ENCODE peak calls at places on chromosomes 12 and 14, in ten cellular contexts. V is RPMI7951, C is GM12865, N is nephron progenitor cell, G is NCI-H1694, E is NCI-H748 treated with DMSO at 0.1 percent for 48 hours, R is RCC 7860, F is germinal center, Z is NB4, J is iris pigment epithelial cell. L is an unnamed sample.

GRCh38 chr14:92491782-92492181 is 21.8 kb upstream of the RIN3 start:
- DNase-seq in V (no peak), C (no peak), N (no peak), G (no peak), E (no peak), R (no peak), F (no peak), Z (no peak), J (no peak), L (no peak)

GRCh38 chr12:2613674-2614073 is 181.1 kb upstream of the FKBP4 start:
- DNase-seq in V (peak), C (peak), N (no peak), G (no peak), E (no peak), R (peak), F (no peak), Z (peak), J (peak), L (no peak)

GRCh38 chr14:60777856-60778578 is 43.5 kb downstream of the MNAT1 start:
- DNase-seq in V (peak), C (no peak), N (no peak), G (no peak), E (no peak), R (peak), F (no peak), Z (no peak), J (peak), L (no peak)

GRCh38 chr12:2627343-2628191 is 167.2 kb upstream of the FKBP4 start:
- DNase-seq in V (no peak), C (no peak), N (no peak), G (no peak), E (no peak), R (no peak), F (no peak), Z (no peak), J (no peak), L (no peak)

GRCh38 chr12:114011711-114012110 is 45.6 kb upstream of the RBM19 start:
- DNase-seq in V (no peak), C (no peak), N (no peak), G (no peak), E (no peak), R (no peak), F (no peak), Z (no peak), J (no peak), L (no peak)

GRCh38 chr12:106205208-106206069 is 42.4 kb downstream of the CKAP4 start:
- DNase-seq in V (peak), C (peak), N (no peak), G (no peak), E (peak), R (peak), F (no peak), Z (peak), J (no peak), L (no peak)

GRCh38 chr14:96351986-96352385 is 11.2 kb downstream of the ATG2B start:
- DNase-seq in V (no peak), C (no peak), N (no peak), G (no peak), E (no peak), R (no peak), F (no peak), Z (no peak), J (peak), L (no peak)

GRCh38 chr14:91154851-91155625 is 41.2 kb downstream of the DGLUCY start:
- DNase-seq in V (peak), C (no peak), N (peak), G (peak), E (peak), R (peak), F (no peak), Z (peak), J (peak), L (no peak)

GRCh38 chr12:108468149-108468968 is 46.7 kb upstream of the FICD start:
- DNase-seq in V (peak), C (peak), N (peak), G (no peak), E (no peak), R (no peak), F (peak), Z (peak), J (peak), L (no peak)

GRCh38 chr12:98909749-98910148 is 264.7 kb downstream of the APAF1 start:
- DNase-seq in V (no peak), C (no peak), N (no peak), G (no peak), E (no peak), R (no peak), F (no peak), Z (no peak), J (no peak), L (no peak)

GRCh38 chr14:47658041-47658440 is 17.4 kb downstream of the MDGA2 start:
- DNase-seq in V (no peak), C (no peak), N (no peak), G (no peak), E (no peak), R (no peak), F (no peak), Z (no peak), J (no peak), L (no peak)

GRCh38 chr14:101589486-101590015 is 28.3 kb downstream of the DIO3 start:
- DNase-seq in V (no peak), C (no peak), N (no peak), G (no peak), E (no peak), R (no peak), F (no peak), Z (no peak), J (no peak), L (no peak)

GRCh38 chr12:1972260-1972659 is 32.0 kb downstream of the DCP1B start:
- DNase-seq in V (peak), C (no peak), N (no peak), G (no peak), E (no peak), R (no peak), F (no peak), Z (no peak), J (peak), L (no peak)

GRCh38 chr12:52389313-52390207 is 4.1 kb upstream of the KRT84 start:
- DNase-seq in V (no peak), C (no peak), N (peak), G (peak), E (no peak), R (no peak), F (no peak), Z (no peak), J (no peak), L (no peak)

GRCh38 chr14:65783101-65783500 is 370.6 kb downstream of the FUT8 start:
- DNase-seq in V (no peak), C (no peak), N (no peak), G (no peak), E (no peak), R (no peak), F (no peak), Z (no peak), J (no peak), L (no peak)

GRCh38 chr12:991350-992278 is 591 bp downstream of the ERC1 start:
- DNase-seq in V (no peak), C (no peak), N (no peak), G (peak), E (peak), R (no peak), F (no peak), Z (no peak), J (no peak), L (no peak)

GRCh38 chr12:26636710-26637328 is 196.2 kb downstream of the ITPR2 start:
- DNase-seq in V (peak), C (no peak), N (no peak), G (no peak), E (no peak), R (peak), F (no peak), Z (no peak), J (peak), L (no peak)

GRCh38 chr12:130744274-130744673 is 28.2 kb upstream of the RIMBP2 start:
- DNase-seq in V (no peak), C (no peak), N (no peak), G (no peak), E (no peak), R (no peak), F (no peak), Z (no peak), J (no peak), L (no peak)

GRCh38 chr12:2679068-2679815 is 115.5 kb upstream of the FKBP4 start:
- DNase-seq in V (no peak), C (no peak), N (no peak), G (no peak), E (no peak), R (no peak), F (no peak), Z (no peak), J (no peak), L (no peak)

GRCh38 chr14:36949371-36949770 is 223.0 kb downstream of the SLC25A21 start:
- DNase-seq in V (no peak), C (no peak), N (no peak), G (no peak), E (no peak), R (no peak), F (no peak), Z (no peak), J (no peak), L (no peak)

GRCh38 chr12:119069029-119069731 is 87.8 kb downstream of the SRRM4 start:
- DNase-seq in V (no peak), C (no peak), N (no peak), G (no peak), E (peak), R (no peak), F (no peak), Z (no peak), J (no peak), L (no peak)

GRCh38 chr12:64318605-64319004 is 72.0 kb downstream of the C12orf56 start:
- DNase-seq in V (peak), C (peak), N (peak), G (no peak), E (no peak), R (no peak), F (no peak), Z (peak), J (peak), L (no peak)

L was measured in activated naive CD8-positive, alpha-beta T cell treated with anti-CD3 and anti-CD28 coated beads, Interleukin-2, amount 50 U/mL, for 16 hours.